ENCODE peak calls at places on chromosomes 1 and 21, in ten cellular contexts. One of them, this sample, is unnamed.
A peak's percentile ranks its signal among the peaks of the same experiment; 100 is the strongest.

GRCh38 chr21:42426876-42427480 is 23.3 kb downstream of the UBASH3A start:
- DNase-seq in T-helper 2 cell: no peak
- DNase-seq in NCI-H1105: no peak
- DNase-seq in HFFc6: no peak
- DNase-seq in stimulated activated CD4-positive, alpha-beta T cell treated with anti-CD3 and anti-CD28 coated beads, TNF-alpha, amount 100 ng/mL, for 4 hours: no peak
- DNase-seq in stimulated activated naive CD4-positive, alpha-beta T cell: no peak
- DNase-seq in CD8-positive, alpha-beta memory T cell: no peak
- DNase-seq in osteoblast: no peak
- DNase-seq in NCI-H446 treated with DMSO at 0.1 percent for 48 hours: no peak
- DNase-seq in GM12865: no peak
- DNase-seq in this sample: no peak

GRCh38 chr1:54355931-54356679 is 50.1 kb downstream of the SSBP3 start:
- DNase-seq in T-helper 2 cell: no peak
- DNase-seq in NCI-H1105: no peak
- DNase-seq in HFFc6: no peak
- DNase-seq in stimulated activated CD4-positive, alpha-beta T cell treated with anti-CD3 and anti-CD28 coated beads, TNF-alpha, amount 100 ng/mL, for 4 hours: no peak
- DNase-seq in stimulated activated naive CD4-positive, alpha-beta T cell: peak; percentile 46
- DNase-seq in CD8-positive, alpha-beta memory T cell: peak; percentile 40
- DNase-seq in osteoblast: no peak
- DNase-seq in NCI-H446 treated with DMSO at 0.1 percent for 48 hours: peak; percentile 32
- DNase-seq in GM12865: peak; percentile 41
- DNase-seq in this sample: no peak

GRCh38 chr1:109399326-109399957 is 1.7 kb upstream of the SORT1 start:
- DNase-seq in T-helper 2 cell: no peak
- DNase-seq in NCI-H1105: peak; percentile 70
- DNase-seq in HFFc6: peak; percentile 56
- DNase-seq in stimulated activated CD4-positive, alpha-beta T cell treated with anti-CD3 and anti-CD28 coated beads, TNF-alpha, amount 100 ng/mL, for 4 hours: no peak
- DNase-seq in stimulated activated naive CD4-positive, alpha-beta T cell: peak; percentile 54
- DNase-seq in CD8-positive, alpha-beta memory T cell: peak; percentile 54
- DNase-seq in osteoblast: peak; percentile 10
- DNase-seq in NCI-H446 treated with DMSO at 0.1 percent for 48 hours: peak; percentile 46
- DNase-seq in GM12865: peak; percentile 68
- DNase-seq in this sample: peak; percentile 52

GRCh38 chr1:47678464-47678980 is 240.7 kb downstream of the FOXD2 start:
- DNase-seq in T-helper 2 cell: no peak
- DNase-seq in NCI-H1105: no peak
- DNase-seq in HFFc6: no peak
- DNase-seq in stimulated activated CD4-positive, alpha-beta T cell treated with anti-CD3 and anti-CD28 coated beads, TNF-alpha, amount 100 ng/mL, for 4 hours: no peak
- DNase-seq in stimulated activated naive CD4-positive, alpha-beta T cell: no peak
- DNase-seq in CD8-positive, alpha-beta memory T cell: no peak
- DNase-seq in osteoblast: no peak
- DNase-seq in NCI-H446 treated with DMSO at 0.1 percent for 48 hours: no peak
- DNase-seq in GM12865: no peak
- DNase-seq in this sample: no peak

GRCh38 chr1:240128361-240128760 is 36.7 kb downstream of the FMN2 start:
- DNase-seq in T-helper 2 cell: no peak
- DNase-seq in NCI-H1105: no peak
- DNase-seq in HFFc6: no peak
- DNase-seq in stimulated activated CD4-positive, alpha-beta T cell treated with anti-CD3 and anti-CD28 coated beads, TNF-alpha, amount 100 ng/mL, for 4 hours: no peak
- DNase-seq in stimulated activated naive CD4-positive, alpha-beta T cell: no peak
- DNase-seq in CD8-positive, alpha-beta memory T cell: no peak
- DNase-seq in osteoblast: no peak
- DNase-seq in NCI-H446 treated with DMSO at 0.1 percent for 48 hours: no peak
- DNase-seq in GM12865: no peak
- DNase-seq in this sample: no peak

GRCh38 chr1:39676951-39677350 is 5.0 kb upstream of the NT5C1A start:
- DNase-seq in T-helper 2 cell: no peak
- DNase-seq in NCI-H1105: no peak
- DNase-seq in HFFc6: no peak
- DNase-seq in stimulated activated CD4-positive, alpha-beta T cell treated with anti-CD3 and anti-CD28 coated beads, TNF-alpha, amount 100 ng/mL, for 4 hours: no peak
- DNase-seq in stimulated activated naive CD4-positive, alpha-beta T cell: no peak
- DNase-seq in CD8-positive, alpha-beta memory T cell: no peak
- DNase-seq in osteoblast: no peak
- DNase-seq in NCI-H446 treated with DMSO at 0.1 percent for 48 hours: no peak
- DNase-seq in GM12865: no peak
- DNase-seq in this sample: no peak

GRCh38 chr1:221715321-221716169 is 26.3 kb downstream of the DUSP10 start:
- DNase-seq in T-helper 2 cell: no peak
- DNase-seq in NCI-H1105: peak; percentile 85
- DNase-seq in HFFc6: peak; percentile 53
- DNase-seq in stimulated activated CD4-positive, alpha-beta T cell treated with anti-CD3 and anti-CD28 coated beads, TNF-alpha, amount 100 ng/mL, for 4 hours: no peak
- DNase-seq in stimulated activated naive CD4-positive, alpha-beta T cell: no peak
- DNase-seq in CD8-positive, alpha-beta memory T cell: no peak
- DNase-seq in osteoblast: peak; percentile 73
- DNase-seq in NCI-H446 treated with DMSO at 0.1 percent for 48 hours: no peak
- DNase-seq in GM12865: no peak
- DNase-seq in this sample: no peak

GRCh38 chr1:172642970-172643369 is 15.9 kb upstream of the FASLG start:
- DNase-seq in T-helper 2 cell: no peak
- DNase-seq in NCI-H1105: no peak
- DNase-seq in HFFc6: no peak
- DNase-seq in stimulated activated CD4-positive, alpha-beta T cell treated with anti-CD3 and anti-CD28 coated beads, TNF-alpha, amount 100 ng/mL, for 4 hours: no peak
- DNase-seq in stimulated activated naive CD4-positive, alpha-beta T cell: no peak
- DNase-seq in CD8-positive, alpha-beta memory T cell: no peak
- DNase-seq in osteoblast: no peak
- DNase-seq in NCI-H446 treated with DMSO at 0.1 percent for 48 hours: no peak
- DNase-seq in GM12865: no peak
- DNase-seq in this sample: no peak

GRCh38 chr1:228150021-228150457 is 309 bp downstream of the GJC2 start:
- DNase-seq in T-helper 2 cell: no peak
- DNase-seq in NCI-H1105: no peak
- DNase-seq in HFFc6: no peak
- DNase-seq in stimulated activated CD4-positive, alpha-beta T cell treated with anti-CD3 and anti-CD28 coated beads, TNF-alpha, amount 100 ng/mL, for 4 hours: no peak
- DNase-seq in stimulated activated naive CD4-positive, alpha-beta T cell: no peak
- DNase-seq in CD8-positive, alpha-beta memory T cell: no peak
- DNase-seq in osteoblast: peak; percentile 90
- DNase-seq in NCI-H446 treated with DMSO at 0.1 percent for 48 hours: no peak
- DNase-seq in GM12865: no peak
- DNase-seq in this sample: no peak